ENCODE peak calls at places on chromosome 10, in eight cellular contexts. S is fibroblast of lung, Z is cardiac muscle cell, K is OCI-LY7, W is mucosa of descending colon, V is hepatocyte, X is epithelial cell of esophagus, F is left ventricle myocardium inferior. O is an unnamed sample.
A peak's percentile ranks its signal among the peaks of the same experiment; 100 is the strongest.

GRCh38 chr10:87675396-87676376 is 16.0 kb downstream of the PAPSS2 start:
- DNase-seq in F (no peak), S (peak; percentile 97), W (no peak), V (no peak), Z (no peak), X (peak; percentile 91), K (no peak), O (peak; percentile 85)

GRCh38 chr10:33706191-33706590 is 371.7 kb upstream of the NRP1 start:
- DNase-seq in X (peak; percentile 95), S (peak; percentile 96), V (no peak), W (no peak), Z (no peak), F (no peak), K (no peak), O (peak; percentile 23)

GRCh38 chr10:91409069-91409868 is 875 bp upstream of the HECTD2 start:
- DNase-seq in W (peak; percentile 82), Z (peak; percentile 69), S (peak; percentile 94), V (peak; percentile 83), F (peak; percentile 88), X (peak; percentile 61), K (peak; percentile 2), O (no peak)

GRCh38 chr10:96130326-96130758 is 245 bp downstream of the ZNF518A start:
- DNase-seq in F (peak; percentile 68), X (peak; percentile 90), V (peak; percentile 90), W (peak; percentile 75), S (peak; percentile 85), K (peak; percentile 92), Z (peak; percentile 89), O (peak; percentile 16)

GRCh38 chr10:48509061-48509772 is 95.7 kb downstream of the ARHGAP22 start:
- DNase-seq in K (no peak), F (no peak), X (no peak), V (no peak), W (no peak), Z (peak; percentile 8), S (no peak), O (no peak)

GRCh38 chr10:35384265-35384868 is 48.1 kb downstream of the CCNY start:
- DNase-seq in K (no peak), W (no peak), V (peak; percentile 23), X (peak; percentile 55), S (no peak), F (no peak), Z (no peak), O (no peak)

GRCh38 chr10:44979281-44980181 is 922 bp upstream of the DEPP1 start:
- DNase-seq in K (no peak), V (no peak), X (peak; percentile 67), F (no peak), S (no peak), W (no peak), Z (no peak), O (no peak)

GRCh38 chr10:96236090-96236478 is 35.3 kb downstream of the BLNK start:
- DNase-seq in S (no peak), K (peak; percentile 21), X (no peak), Z (no peak), F (no peak), V (no peak), W (no peak), O (no peak)

GRCh38 chr10:127715782-127716378 is 21.1 kb upstream of the FOXI2 start:
- DNase-seq in V (no peak), F (no peak), X (peak; percentile 49), Z (peak; percentile 37), W (no peak), K (peak; percentile 44), S (peak; percentile 15), O (no peak)
- TF ChIP-seq CTCF in V (peak; percentile 67), F (peak; percentile 63), X (peak; percentile 30), Z (no peak), W (no peak), K (peak; percentile 83), S (no peak), O (no peak)

GRCh38 chr10:8969853-8970252 is 915.4 kb downstream of the GATA3 start:
- DNase-seq in W (no peak), K (no peak), X (peak; percentile 61), Z (no peak), F (no peak), S (no peak), V (no peak), O (no peak)

GRCh38 chr10:8962249-8962648 is 907.8 kb downstream of the GATA3 start:
- DNase-seq in V (peak; percentile 8), K (no peak), W (no peak), Z (no peak), F (no peak), S (no peak), X (peak; percentile 90), O (no peak)

GRCh38 chr10:8967004-8967530 is 912.6 kb downstream of the GATA3 start:
- DNase-seq in F (no peak), S (peak; percentile 2), K (no peak), V (no peak), X (peak; percentile 82), W (no peak), Z (no peak), O (no peak)
- H3K4me3 ChIP-seq in F (no peak overlapping the region), S (no peak overlapping the region), K (no peak overlapping the region), V (no peak overlapping the region), X (no peak overlapping the region), W (no peak overlapping the region), Z (no peak overlapping the region), O (no peak overlapping the region)

GRCh38 chr10:118286051-118286838 is 55.9 kb downstream of the FAM204A start:
- DNase-seq in W (no peak), Z (no peak), X (no peak), F (no peak), S (no peak), V (no peak), K (no peak), O (no peak)
- TF ChIP-seq CTCF in W (no peak), Z (no peak), X (no peak), F (no peak), S (no peak), V (no peak), K (no peak), O (no peak)

GRCh38 chr10:110844617-110844881 is 27.2 kb upstream of the PDCD4 start:
- DNase-seq in W (no peak), S (no peak), F (no peak), X (no peak), K (no peak), V (no peak), Z (no peak), O (no peak)
- H3K4me3 ChIP-seq in W (no peak overlapping the region), S (no peak overlapping the region), F (no peak overlapping the region), X (no peak overlapping the region), K (peak overlapping the region; percentile 58), V (no peak overlapping the region), Z (no peak overlapping the region), O (no peak overlapping the region)